ENCODE peak calls at places on chromosome 5, in five cellular contexts. S, K, G, D and I are unnamed samples. For H3K4me1, the result is how much of the 10 kb centered on the place peaks cover.

GRCh38 chr5:127612441-127613141 is 36.3 kb upstream of the CTXN3 start:
- DNase-seq in S (no peak), K (no peak), G (no peak), D (no peak), I (no peak)

GRCh38 chr5:56908942-56909293 is 478 bp upstream of the SETD9 start:
- DNase-seq in S (no peak), K (no peak), G (no peak), D (peak), I (peak)

GRCh38 chr5:6373081-6373846 is 5.1 kb downstream of the MED10 start:
- DNase-seq in S (no peak), K (no peak), G (peak), D (no peak), I (no peak)

GRCh38 chr5:141783599-141784296 is 94.5 kb downstream of the PCDH1 start:
- DNase-seq in S (no peak), K (no peak), G (no peak), D (no peak), I (no peak)

GRCh38 chr5:136133416-136134383 is 1.1 kb downstream of the SMAD5 start:
- DNase-seq in S (peak), K (peak), G (peak), D (no peak), I (no peak)

GRCh38 chr5:158026248-158027031 is 167.5 kb upstream of the CLINT1 start:
- DNase-seq in S (no peak), K (peak), G (no peak), D (peak), I (no peak)

GRCh38 chr5:156182174-156182967 is 144.6 kb upstream of the SGCD start:
- DNase-seq in S (no peak), K (no peak), G (no peak), D (no peak), I (no peak)

GRCh38 chr5:132472431-132472830 is 18.1 kb downstream of the IRF1 start:
- DNase-seq in S (no peak), K (no peak), G (no peak), D (no peak), I (no peak)

GRCh38 chr5:31364881-31365636 is 166.8 kb downstream of the DROSHA start:
- DNase-seq in S (no peak), K (no peak), G (no peak), D (no peak), I (no peak)

GRCh38 chr5:175800656-175801081 is 70.7 kb upstream of the CPLX2 start:
- DNase-seq in S (peak), K (no peak), G (no peak), D (no peak), I (no peak)

GRCh38 chr5:1316588-1316902 is 21.7 kb upstream of the TERT start:
- DNase-seq in S (no peak), K (no peak), G (no peak), D (no peak), I (no peak)

GRCh38 chr5:90480699-90481098 is 6.0 kb downstream of the POLR3G start:
- DNase-seq in S (no peak), K (no peak), G (no peak), D (no peak), I (no peak)

GRCh38 chr5:116145416-116145815 is 60.6 kb downstream of the COMMD10 start:
- DNase-seq in S (no peak), K (no peak), G (no peak), D (no peak), I (no peak)

GRCh38 chr5:7503564-7503963 is 107.6 kb downstream of the ADCY2 start:
- DNase-seq in S (no peak), K (no peak), G (no peak), D (no peak), I (no peak)

GRCh38 chr5:119613937-119614336 is 15.4 kb upstream of the FAM170A start:
- DNase-seq in S (no peak), K (no peak), G (no peak), D (no peak), I (no peak)

GRCh38 chr5:170263906-170264305 is 31.1 kb downstream of the C5orf58 start:
- DNase-seq in S (no peak), K (no peak), G (no peak), D (no peak), I (no peak)

GRCh38 chr5:145806923-145807322 is 28.2 kb downstream of the PRELID2 start:
- DNase-seq in S (no peak), K (no peak), G (no peak), D (no peak), I (no peak)

GRCh38 chr5:160213537-160213936 is 15.8 kb upstream of the FABP6 start:
- DNase-seq in S (no peak), K (no peak), G (peak), D (no peak), I (no peak)

GRCh38 chr5:26700759-26701384 is 337.5 kb downstream of the CDH9 start:
- DNase-seq in S (peak), K (no peak), G (peak), D (no peak), I (no peak)

GRCh38 chr5:128842241-128842640 is 123.0 kb upstream of the SLC27A6 start:
- DNase-seq in S (no peak), K (no peak), G (no peak), D (no peak), I (no peak)

GRCh38 chr5:31731016-31731415 is 92.1 kb downstream of the PDZD2 start:
- DNase-seq in S (no peak), K (no peak), G (no peak), D (no peak), I (no peak)

GRCh38 chr5:96333397-96333790 is 99.7 kb downstream of the PCSK1 start:
- DNase-seq in S (no peak), K (no peak), G (no peak), D (no peak), I (no peak)

GRCh38 chr5:77569409-77569808 is 69.1 kb downstream of the OTP start:
- DNase-seq in S (no peak), K (no peak), G (no peak), D (no peak), I (no peak)

GRCh38 chr5:170439246-170439943 is 50.2 kb upstream of the KCNMB1 start:
- DNase-seq in S (no peak), K (no peak), G (no peak), D (no peak), I (no peak)

GRCh38 chr5:94872526-94872925 is 254.1 kb downstream of the SLF1 start:
- DNase-seq in S (no peak), K (no peak), G (no peak), D (no peak), I (no peak)

GRCh38 chr5:179558912-179559279 is 8.5 kb downstream of the RUFY1 start:
- DNase-seq in S (peak), K (no peak), G (no peak), D (no peak), I (no peak)

GRCh38 chr5:108061941-108062340 is 320.0 kb downstream of the FBXL17 start:
- DNase-seq in S (no peak), K (no peak), G (no peak), D (no peak), I (no peak)

GRCh38 chr5:80745490-80745889 is 90.7 kb upstream of the DHFR start:
- DNase-seq in S (no peak), K (no peak), G (no peak), D (no peak), I (no peak)

GRCh38 chr5:39740404-39740803 is 315.6 kb upstream of the DAB2 start:
- DNase-seq in S (no peak), K (no peak), G (no peak), D (no peak), I (no peak)

GRCh38 chr5:142013734-142014495 is 1.1 kb upstream of the GNPDA1 start:
- DNase-seq in S (no peak), K (peak), G (no peak), D (peak), I (peak)

GRCh38 chr5:31133488-31133887 is 60.0 kb upstream of the CDH6 start:
- DNase-seq in S (no peak), K (no peak), G (no peak), D (no peak), I (no peak)

DNA sequence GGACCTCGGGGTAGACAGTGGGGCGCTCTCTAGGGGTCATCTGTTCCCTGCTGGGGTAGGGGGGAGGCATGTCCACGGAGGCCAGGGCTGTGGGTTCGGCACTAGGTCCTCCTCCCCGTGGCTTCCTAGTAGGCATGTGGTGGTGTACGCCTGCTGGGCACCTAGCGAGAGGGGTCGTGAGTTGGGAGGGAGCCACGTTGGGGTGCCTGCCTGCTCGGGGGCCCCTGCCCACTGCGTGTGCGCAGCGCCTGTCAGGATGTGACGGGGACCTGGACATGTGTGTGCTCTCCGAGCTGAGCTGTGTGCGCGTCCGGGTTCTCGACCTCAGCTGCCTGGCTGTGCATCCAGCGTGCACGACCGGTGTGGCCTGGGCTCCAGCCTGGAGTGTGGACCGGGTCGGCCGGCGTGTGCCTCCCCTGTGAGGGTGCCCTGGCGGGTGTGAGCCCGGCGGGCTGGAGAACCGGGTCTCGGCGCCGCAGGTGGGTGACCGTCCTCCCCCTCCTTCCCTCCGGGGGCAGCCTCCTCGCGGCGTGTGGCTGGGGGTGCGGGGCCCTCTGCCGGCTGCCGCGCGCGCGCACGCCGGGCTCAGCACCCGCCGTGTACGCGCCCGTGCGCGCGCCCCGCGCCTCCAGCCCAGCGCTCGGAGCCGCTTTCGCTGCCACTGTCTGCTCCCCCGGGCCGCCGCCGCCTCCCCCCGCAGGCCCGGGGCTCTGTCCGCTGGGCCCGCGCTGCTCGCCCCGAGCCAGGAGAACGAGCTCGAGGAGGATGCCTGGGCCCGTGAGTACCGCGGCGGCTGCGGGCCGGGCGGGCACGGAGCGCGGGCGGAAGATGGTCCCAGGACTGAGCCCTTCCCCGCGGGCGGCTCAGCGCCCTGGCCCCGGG is at the start of gene PRR7:
- DNase-seq in S (peak), K (no peak), G (peak), D (no peak), I (no peak)
- H3K27ac ChIP-seq in S (peak), K (no peak), G (peak), D (no peak), I (no peak)

GRCh38 chr5:151773979-151774378 is 2.2 kb downstream of the G3BP1 start:
- DNase-seq in S (no peak), K (no peak), G (no peak), D (no peak), I (no peak)

GRCh38 chr5:151772029-151772867 is 494 bp downstream of the G3BP1 start:
- DNase-seq in S (peak), K (peak), G (peak), D (peak), I (no peak)

GRCh38 chr5:151771259-151772028 is at the start of gene G3BP1:
- DNase-seq in S (peak), K (peak), G (peak), D (peak), I (peak)

GRCh38 chr5:151772868-151773561 is 1.3 kb downstream of the G3BP1 start:
- DNase-seq in S (no peak), K (no peak), G (no peak), D (peak), I (no peak)

DNA sequence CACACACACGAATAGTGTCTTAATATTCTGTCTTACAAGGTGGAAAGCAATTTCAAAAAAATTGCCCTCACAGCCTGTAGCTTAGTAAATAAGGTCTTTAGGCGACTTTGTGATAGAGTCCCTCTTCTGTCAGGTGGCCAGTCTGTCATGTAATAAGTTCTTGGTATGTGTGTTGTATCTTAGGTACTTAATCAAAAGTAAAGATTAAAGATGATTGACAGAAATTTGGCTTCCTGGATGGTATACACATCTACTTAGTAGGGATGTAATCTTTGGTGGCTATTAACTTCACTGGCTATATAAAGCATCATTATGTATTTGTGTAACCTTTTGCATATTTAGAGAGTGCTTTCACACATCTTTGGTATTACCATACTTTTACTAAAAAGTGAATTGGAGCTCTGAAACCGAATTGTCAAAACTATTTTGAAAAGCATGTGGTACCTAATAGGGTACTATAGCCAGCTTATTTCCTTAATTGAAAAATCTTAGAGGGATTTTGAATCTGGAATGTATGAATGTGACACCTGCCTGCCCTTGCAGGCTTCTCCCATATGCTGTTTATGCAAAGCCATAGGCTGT is 3.4 kb downstream of the G3BP1 start:
- DNase-seq in S (no peak), K (no peak), G (no peak), D (no peak), I (no peak)
- H3K4me1 ChIP-seq in S (under half), K (under half), G (under half), D (half or more), I (half or more)

GRCh38 chr5:180648658-180649296 is 623 bp downstream of the FLT4 start:
- DNase-seq in S (peak), K (no peak), G (peak), D (no peak), I (no peak)

GRCh38 chr5:180647465-180647864 is 1.9 kb downstream of the FLT4 start:
- DNase-seq in S (peak), K (no peak), G (no peak), D (no peak), I (no peak)

GRCh38 chr5:180646963-180647305 is 2.5 kb downstream of the FLT4 start:
- DNase-seq in S (peak), K (no peak), G (no peak), D (no peak), I (no peak)

GRCh38 chr5:180647941-180648500 is 1.4 kb downstream of the FLT4 start:
- DNase-seq in S (peak), K (no peak), G (peak), D (no peak), I (no peak)

GRCh38 chr5:180649297-180650039 is at the start of gene FLT4:
- DNase-seq in S (peak), K (no peak), G (peak), D (no peak), I (no peak)
- H3K4me3 ChIP-seq in S (no peak), K (peak), G (peak), D (peak), I (peak)

DNA sequence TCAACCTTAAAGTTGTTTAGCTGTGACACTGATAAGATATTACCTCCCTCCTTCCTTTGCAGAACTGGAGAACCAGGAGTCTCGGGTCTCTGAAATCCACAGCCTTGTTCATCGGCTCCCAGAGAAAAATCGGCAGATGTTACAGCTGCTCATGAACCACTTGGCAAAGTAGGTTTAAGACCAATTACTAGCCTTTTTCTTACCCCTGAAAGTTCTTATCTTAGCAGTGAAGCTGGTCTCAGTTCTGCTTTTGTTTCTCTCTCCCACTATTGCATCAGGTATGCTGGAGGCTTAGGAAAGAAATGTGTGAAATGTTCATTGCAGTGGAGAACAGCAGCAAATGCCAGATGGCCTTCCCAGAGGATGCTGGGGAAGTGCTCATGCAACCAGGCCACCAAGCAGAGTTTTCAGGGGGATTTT is 287.4 kb downstream of the ARHGAP26 start:
- DNase-seq in S (no peak), K (no peak), G (no peak), D (no peak), I (no peak)
- H3K27ac ChIP-seq in S (no peak), K (peak), G (no peak), D (peak), I (no peak)

GRCh38 chr5:52702877-52703276 is 84.8 kb upstream of the ITGA1 start:
- DNase-seq in S (no peak), K (no peak), G (no peak), D (no peak), I (no peak)

GRCh38 chr5:52708463-52708862 is 79.3 kb upstream of the ITGA1 start:
- DNase-seq in S (no peak), K (no peak), G (no peak), D (no peak), I (no peak)

GRCh38 chr5:52707626-52708025 is 80.1 kb upstream of the ITGA1 start:
- DNase-seq in S (no peak), K (no peak), G (no peak), D (no peak), I (no peak)

GRCh38 chr5:52706775-52707174 is 80.9 kb upstream of the ITGA1 start:
- DNase-seq in S (no peak), K (no peak), G (no peak), D (no peak), I (no peak)

DNA sequence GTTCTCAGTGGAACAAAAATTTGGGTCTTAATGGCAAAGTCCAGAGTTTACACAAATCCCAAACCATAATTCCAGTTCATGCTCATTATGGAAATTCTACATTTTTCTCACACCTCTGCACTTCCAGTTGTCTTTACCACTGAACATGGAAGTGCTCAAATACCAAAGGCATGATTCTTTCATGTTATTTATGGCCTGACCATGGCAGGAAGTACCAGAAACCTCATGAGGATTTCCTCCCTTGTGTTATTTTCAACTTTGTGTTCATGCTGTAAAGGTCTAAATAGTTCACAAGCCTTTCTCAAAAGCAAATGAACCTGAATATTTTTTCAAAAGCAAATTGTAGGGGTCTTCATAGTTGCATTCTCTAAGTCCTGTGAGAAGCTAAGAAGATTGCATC is 82.0 kb upstream of the ITGA1 start:
- DNase-seq in S (no peak), K (no peak), G (no peak), D (no peak), I (no peak)
- H3K4me1 ChIP-seq in S (under half), K (under half), G (under half), D (under half), I (under half)

DNA sequence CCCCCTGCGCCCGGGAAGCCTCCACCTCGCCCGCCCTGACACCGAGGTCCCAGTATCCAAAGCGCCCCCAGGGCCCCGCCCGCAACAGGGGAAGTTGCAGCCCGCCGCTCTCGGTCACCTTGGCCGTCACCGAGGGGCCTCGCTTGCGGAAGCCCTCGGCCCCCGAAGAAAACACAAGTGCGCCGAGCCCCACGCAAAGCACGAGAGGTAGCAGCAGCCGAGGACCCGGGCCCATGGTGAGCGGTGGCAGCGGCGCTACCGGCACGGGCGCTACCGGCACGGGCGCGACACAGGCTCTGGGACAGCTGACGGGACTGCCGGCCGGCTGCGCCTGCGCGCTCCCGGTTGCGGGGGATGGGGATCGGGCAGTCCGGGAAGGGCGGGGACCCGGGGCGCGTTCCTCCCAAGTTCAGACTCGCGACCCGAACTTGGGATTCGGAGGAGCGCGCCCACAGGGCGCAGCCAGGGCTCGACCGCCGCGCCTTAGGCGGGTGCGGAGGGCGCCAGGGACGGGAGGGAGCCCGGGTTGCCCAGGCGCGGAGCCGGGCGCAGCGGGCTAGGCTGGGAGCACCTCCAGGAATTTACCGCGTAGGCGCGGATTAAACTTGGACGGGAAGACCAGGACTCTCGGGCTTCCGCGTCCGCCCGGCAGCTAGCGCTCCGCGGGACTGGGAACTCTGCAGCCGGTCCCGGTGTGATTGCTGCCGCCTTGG is at the start of gene PPIC:
- DNase-seq in S (peak), K (peak), G (peak), D (peak), I (peak)
- H3K4me3 ChIP-seq in S (peak), K (peak), G (peak), D (peak), I (peak)

GRCh38 chr5:37737326-37738056 is 102.3 kb downstream of the GDNF start:
- DNase-seq in S (no peak), K (no peak), G (no peak), D (no peak), I (no peak)
- H3K27ac ChIP-seq in S (peak), K (peak), G (no peak), D (peak), I (no peak)

GRCh38 chr5:178323541-178323865 is 90.9 kb upstream of the PHYKPL start:
- DNase-seq in S (no peak), K (no peak), G (no peak), D (no peak), I (no peak)
- H3K4me1 ChIP-seq in S (under half), K (under half), G (under half), D (under half), I (under half)